ENCODE peak calls at places on chromosome 1, in ten cellular contexts. A is glutamatergic neuron; E is activated T-cell treated with anti-CD3 and anti-CD28 coated beads for 48 hours; C is cardiac muscle cell; Z is activated naive CD8-positive, alpha-beta T cell treated with anti-CD3 and anti-CD28 coated beads for 36 hours; T is kidney tubule cell; P is glomerular endothelial cell; R is activated gamma-delta T cell treated with anti-CD3 and anti-CD28 coated beads, Interleukin-2, amount 50 U/mL, for 16 hours; F is Calu3; D is D341Med. K is an unnamed sample.

GRCh38 chr1:236751385-236751784 is 43.7 kb upstream of the MTR start:
- DNase-seq in A (no peak), E (no peak), C (no peak), Z (no peak), T (no peak), P (no peak), R (no peak), F (no peak), D (no peak), K (no peak)

GRCh38 chr1:10510520-10511493 is 36.1 kb downstream of the PEX14 start:
- DNase-seq in A (no peak), E (peak), C (peak), Z (peak), T (peak), P (no peak), R (peak), F (peak), D (no peak), K (peak)

GRCh38 chr1:30879940-30880339 is 28.6 kb downstream of the SDC3 start:
- DNase-seq in A (peak), E (no peak), C (no peak), Z (no peak), T (peak), P (no peak), R (no peak), F (no peak), D (no peak), K (no peak)

GRCh38 chr1:170670751-170671628 is 7.1 kb downstream of the PRRX1 start:
- DNase-seq in A (peak), E (no peak), C (peak), Z (peak), T (peak), P (no peak), R (no peak), F (no peak), D (peak), K (peak)

GRCh38 chr1:155801149-155801548 is 55.9 kb downstream of the GON4L start:
- DNase-seq in A (no peak), E (no peak), C (peak), Z (no peak), T (no peak), P (no peak), R (no peak), F (no peak), D (no peak), K (no peak)

GRCh38 chr1:57131257-57131656 is 165.4 kb upstream of the C8B start:
- DNase-seq in A (no peak), E (no peak), C (no peak), Z (no peak), T (no peak), P (no peak), R (no peak), F (no peak), D (no peak), K (no peak)

GRCh38 chr1:4411862-4412261 is 242.5 kb upstream of the AJAP1 start:
- DNase-seq in A (no peak), E (no peak), C (no peak), Z (no peak), T (no peak), P (no peak), R (no peak), F (no peak), D (no peak), K (no peak)

GRCh38 chr1:158458263-158458662 is 3.4 kb upstream of the OR10K1 start:
- DNase-seq in A (no peak), E (no peak), C (peak), Z (no peak), T (no peak), P (no peak), R (no peak), F (no peak), D (no peak), K (no peak)

GRCh38 chr1:16318544-16318943 is 33.7 kb downstream of the FBXO42 start:
- DNase-seq in A (no peak), E (no peak), C (peak), Z (no peak), T (no peak), P (no peak), R (no peak), F (no peak), D (no peak), K (no peak)